ENCODE peak calls at places on chromosomes 1 and 21, in four cellular contexts. Y is WTC11, R is K562, L is HepG2. S is an unnamed sample.

GRCh38 chr1:25572708-25573590 is 29.5 kb downstream of the LDLRAP1 start:
- DNase-seq in Y (peak; percentile 80), R (peak; percentile 83), L (no peak), S (peak; percentile 80)

GRCh38 chr1:219927956-219928790 is at the start of gene SLC30A10:
- DNase-seq in R (peak; percentile 82), Y (peak; percentile 50), L (peak; percentile 4), S (peak; percentile 60)

GRCh38 chr1:66752000-66752592 is at the start of gene DYNLT5:
- DNase-seq in Y (peak; percentile 74), R (no peak), L (no peak), S (no peak)

GRCh38 chr1:31626451-31627202 is 9.1 kb downstream of the HCRTR1 start:
- DNase-seq in L (no peak), R (peak; percentile 46), Y (no peak), S (no peak)

GRCh38 chr1:156517746-156518145 is 17.2 kb upstream of the MEF2D start:
- DNase-seq in L (no peak), R (no peak), Y (no peak), S (no peak)

GRCh38 chr1:245797592-245798366 is 643.0 kb downstream of the KIF26B start:
- DNase-seq in Y (peak; percentile 71), R (peak; percentile 72), L (peak; percentile 20), S (peak; percentile 23)

GRCh38 chr1:246602194-246602593 is 35.9 kb downstream of the CNST start:
- DNase-seq in R (no peak), Y (no peak), L (no peak), S (no peak)

GRCh38 chr21:46438241-46438640 is 20.4 kb upstream of the DIP2A start:
- DNase-seq in L (no peak), Y (no peak), R (no peak), S (no peak)

GRCh38 chr1:109446236-109446635 is 20.0 kb upstream of the PSMA5 start:
- DNase-seq in R (no peak), Y (no peak), L (no peak), S (no peak)

GRCh38 chr1:244302889-244303609 is 148.7 kb downstream of the ADSS2 start:
- DNase-seq in R (peak; percentile 87), Y (no peak), L (no peak), S (no peak)

GRCh38 chr1:78658901-78659300 is 9.3 kb downstream of the IFI44 start:
- DNase-seq in Y (no peak), L (no peak), R (no peak), S (no peak)

GRCh38 chr1:240888039-240888786 is 276.3 kb upstream of the GREM2 start:
- DNase-seq in L (peak; percentile 12), R (peak; percentile 71), Y (peak; percentile 82), S (peak; percentile 71)

GRCh38 chr1:67134692-67135091 is at the start of gene C1orf141:
- DNase-seq in Y (peak; percentile 62), R (no peak), L (no peak), S (no peak)

GRCh38 chr21:42361286-42361685 is 5.0 kb downstream of the TFF1 start:
- DNase-seq in L (no peak), R (no peak), Y (no peak), S (no peak)

GRCh38 chr1:81912383-81912782 is 111.6 kb downstream of the ADGRL2 start:
- DNase-seq in R (no peak), Y (no peak), L (no peak), S (no peak)

GRCh38 chr1:201499795-201500669 is 6.9 kb downstream of the CSRP1 start:
- DNase-seq in R (no peak), Y (no peak), L (no peak), S (no peak)
- TF ChIP-seq ELF4 in R (no peak), Y (no peak), L (no peak), S (no peak)

DNA sequence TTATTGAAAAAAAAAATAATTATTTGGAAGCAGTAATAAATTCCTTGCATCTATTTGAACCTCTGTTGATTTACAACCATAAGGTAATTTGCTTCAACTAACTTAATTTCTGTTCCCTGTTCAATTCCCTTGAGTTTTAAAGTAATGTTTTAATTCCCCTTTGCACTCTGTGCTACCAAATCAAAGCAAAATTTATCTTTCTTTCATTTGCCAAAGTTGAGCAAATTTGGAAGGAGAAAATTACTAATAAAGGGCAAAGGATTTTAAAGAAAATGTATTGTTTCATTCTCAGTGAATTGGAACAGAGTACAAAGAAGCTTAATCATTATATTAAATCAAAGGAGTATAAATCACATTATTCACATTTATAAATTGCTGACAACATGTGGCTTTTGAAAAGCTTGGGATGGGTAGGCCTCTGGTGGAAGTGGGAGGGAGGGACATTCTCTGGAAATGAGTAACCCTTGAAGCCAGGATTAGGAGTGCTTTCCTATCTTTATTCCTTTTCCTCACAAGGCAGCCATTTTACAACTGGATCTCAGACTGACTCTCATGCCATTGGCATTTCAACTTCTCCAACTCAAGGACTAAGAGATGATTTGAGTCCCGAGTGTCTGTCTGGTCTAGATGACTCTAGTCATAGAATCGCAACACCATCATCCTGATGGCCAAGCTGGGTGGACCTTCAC is 331.6 kb upstream of the DUSP10 start:
- DNase-seq in R (no peak), L (no peak), Y (no peak), S (no peak)
- TF ChIP-seq SP1 in R (no peak), L (no peak), Y (no peak), S (no peak)

DNA sequence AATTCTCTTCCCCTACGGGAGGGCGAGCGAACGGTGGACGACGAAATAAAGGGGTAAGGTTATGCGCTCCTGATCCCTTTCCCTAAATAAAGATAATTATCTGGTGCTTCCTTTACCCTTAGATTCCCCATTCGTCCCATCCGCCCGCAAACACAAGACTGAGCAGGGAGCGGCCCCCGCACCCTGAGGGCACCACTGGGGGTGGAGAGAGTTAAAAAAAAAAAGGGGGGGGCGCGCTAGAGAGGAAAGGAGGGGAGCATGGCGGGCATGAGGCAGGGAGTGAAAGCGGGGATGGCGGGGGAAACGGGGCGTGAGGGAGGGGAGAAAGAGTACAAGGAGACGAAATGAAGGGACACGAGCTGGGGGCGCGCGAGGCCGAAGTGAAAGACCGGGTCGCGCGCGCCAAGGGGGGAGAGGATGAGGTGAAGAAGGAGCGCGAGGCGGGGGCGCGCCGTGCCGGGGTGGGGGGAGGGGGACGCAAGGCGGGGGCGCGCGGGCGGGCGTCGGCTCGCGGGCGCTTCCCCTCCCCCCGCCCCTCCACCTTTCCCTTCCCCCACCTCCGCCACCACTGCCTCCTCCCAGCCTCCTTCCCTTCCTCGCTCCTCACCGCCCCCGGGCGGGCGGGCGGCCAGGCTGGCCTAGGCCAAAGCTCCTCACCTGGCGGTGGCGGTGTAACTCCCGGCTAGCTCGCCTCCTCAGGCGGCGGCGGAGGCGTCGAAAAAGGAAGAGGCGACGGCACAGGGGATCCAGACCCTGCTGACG is 515 bp downstream of the GATAD2B start:
- DNase-seq in R (peak; percentile 87), Y (peak; percentile 73), L (peak; percentile 51), S (peak; percentile 70)
- TF ChIP-seq ELF4 in R (no peak), Y (no peak), L (no peak), S (no peak)

DNA sequence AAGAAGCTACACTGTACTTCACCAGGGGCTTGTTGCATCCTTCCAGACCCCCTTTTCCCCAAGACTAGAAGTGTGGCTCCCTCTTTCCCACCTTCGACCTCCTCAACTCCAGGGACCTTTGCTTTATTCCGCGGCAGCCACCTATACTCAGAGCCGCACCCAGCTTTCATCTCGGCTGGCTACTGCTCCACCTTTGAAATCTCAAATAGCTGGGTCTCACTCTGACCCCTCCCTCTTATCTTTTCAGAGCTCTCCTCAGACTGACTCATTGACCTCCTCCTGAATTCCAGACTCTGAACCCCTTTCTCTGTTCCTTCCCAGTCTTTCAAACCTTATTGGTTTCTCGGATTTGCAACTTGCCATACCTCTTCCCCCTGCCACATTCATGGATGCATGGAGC is 144.7 kb upstream of the JUN start:
- DNase-seq in R (no peak), L (no peak), Y (no peak), S (no peak)
- TF ChIP-seq SP1 in R (no peak), L (no peak), Y (no peak), S (no peak)

GRCh38 chr1:192903142-192903541 is 94.3 kb downstream of the RGS2 start:
- DNase-seq in R (no peak), Y (no peak), L (no peak), S (no peak)

GRCh38 chr1:192905049-192905448 is 96.2 kb downstream of the RGS2 start:
- DNase-seq in Y (no peak), R (no peak), L (no peak), S (no peak)

GRCh38 chr1:192906334-192906733 is 97.5 kb downstream of the RGS2 start:
- DNase-seq in L (no peak), Y (no peak), R (no peak), S (no peak)

GRCh38 chr1:192901500-192901899 is 92.7 kb downstream of the RGS2 start:
- DNase-seq in Y (no peak), L (no peak), R (no peak), S (no peak)

GRCh38 chr1:192904438-192904895 is 95.6 kb downstream of the RGS2 start:
- DNase-seq in Y (no peak), R (no peak), L (no peak), S (no peak)
- TF ChIP-seq ELF4 in Y (no peak), R (no peak), L (no peak), S (no peak)

GRCh38 chr1:74952786-74953185 is 181.4 kb upstream of the LHX8 start:
- DNase-seq in R (no peak), Y (no peak), L (no peak), S (no peak)

DNA sequence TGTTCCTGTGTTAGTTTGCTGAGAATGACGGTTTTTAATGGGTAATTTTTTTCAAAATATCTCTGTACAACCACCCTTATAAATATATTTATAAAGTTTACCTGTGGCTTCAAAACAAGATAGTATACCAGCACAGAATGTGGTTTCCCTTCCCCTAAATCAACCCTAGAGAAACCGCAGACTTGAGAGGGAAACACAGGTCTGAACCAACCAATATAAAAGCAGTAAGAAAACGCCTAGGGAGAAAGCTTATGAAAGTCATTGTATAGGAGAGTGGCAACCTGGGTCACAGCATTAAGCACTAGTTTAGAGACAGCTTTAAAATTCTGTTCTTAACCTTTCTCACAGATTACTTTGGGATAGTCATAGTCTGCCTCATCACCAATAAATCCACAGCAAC is 180.6 kb upstream of the LHX8 start:
- DNase-seq in R (no peak), Y (no peak), L (no peak), S (no peak)
- TF ChIP-seq SP1 in R (no peak), Y (no peak), L (no peak), S (no peak)